ENCODE peak calls at places on chromosomes 16 and 17, in eight cellular contexts. K, T, A, I, F, H, E and R are unnamed samples.

GRCh38 chr17:1574697-1575471 is 12.3 kb upstream of the PITPNA start:
- DNase-seq in K (no peak), T (no peak), A (no peak), I (no peak), F (no peak), H (no peak), E (no peak), R (no peak)

GRCh38 chr17:64022631-64023063 is 2.2 kb upstream of the ICAM2 start:
- DNase-seq in K (peak; percentile 59), T (no peak), A (no peak), I (no peak), F (no peak), H (no peak), E (no peak), R (no peak)

GRCh38 chr17:77449908-77450741 is 309.4 kb downstream of the SEC14L1 start:
- DNase-seq in K (peak; percentile 83), T (peak; percentile 89), A (peak; percentile 44), I (peak; percentile 80), F (peak; percentile 92), H (peak; percentile 71), E (peak; percentile 65), R (no peak)

GRCh38 chr17:19762515-19762961 is 14.4 kb upstream of the ALDH3A1 start:
- DNase-seq in K (peak; percentile 85), T (peak; percentile 84), A (peak; percentile 54), I (peak; percentile 60), F (peak; percentile 51), H (peak; percentile 52), E (peak; percentile 84), R (no peak)

GRCh38 chr16:16120044-16120381 is 103.3 kb downstream of the ABCC6 start:
- DNase-seq in K (no peak), T (no peak), A (no peak), I (peak; percentile 36), F (no peak), H (no peak), E (no peak), R (no peak)

GRCh38 chr17:15236281-15237105 is 28.6 kb downstream of the PMP22 start:
- DNase-seq in K (no peak), T (no peak), A (peak; percentile 15), I (no peak), F (no peak), H (no peak), E (no peak), R (no peak)

GRCh38 chr17:12548558-12548957 is 117.1 kb upstream of the MYOCD start:
- DNase-seq in K (no peak), T (no peak), A (no peak), I (no peak), F (no peak), H (no peak), E (no peak), R (peak; percentile 9)

GRCh38 chr17:12095522-12095921 is 74.8 kb downstream of the MAP2K4 start:
- DNase-seq in K (no peak), T (no peak), A (no peak), I (no peak), F (no peak), H (no peak), E (no peak), R (no peak)

GRCh38 chr17:56939869-56940484 is 20.9 kb downstream of the COIL start:
- DNase-seq in K (no peak), T (peak; percentile 59), A (peak; percentile 45), I (no peak), F (no peak), H (peak; percentile 57), E (no peak), R (peak; percentile 64)

GRCh38 chr17:82384051-82384729 is 12.6 kb downstream of the UTS2R start:
- DNase-seq in K (no peak), T (peak; percentile 1), A (no peak), I (no peak), F (peak; percentile 54), H (no peak), E (no peak), R (no peak)

GRCh38 chr17:9244066-9245052 is 223.0 kb downstream of the NTN1 start:
- DNase-seq in K (peak; percentile 83), T (no peak), A (no peak), I (peak; percentile 59), F (no peak), H (peak; percentile 72), E (no peak), R (no peak)

GRCh38 chr17:78890111-78890897 is 12.7 kb downstream of the CEP295NL start:
- DNase-seq in K (peak; percentile 84), T (no peak), A (no peak), I (peak; percentile 75), F (no peak), H (no peak), E (no peak), R (no peak)

GRCh38 chr17:8894673-8895578 is 27.5 kb upstream of the PIK3R6 start:
- DNase-seq in K (peak; percentile 68), T (peak; percentile 75), A (peak; percentile 49), I (peak; percentile 53), F (peak; percentile 16), H (peak; percentile 69), E (peak; percentile 63), R (peak; percentile 61)

GRCh38 chr16:628321-629061 is 2.3 kb upstream of the WFIKKN1 start:
- DNase-seq in K (no peak), T (no peak), A (no peak), I (no peak), F (peak; percentile 21), H (no peak), E (no peak), R (no peak)
- H3K4me3 ChIP-seq in K (no peak overlapping the region), T (no peak overlapping the region), A (no peak overlapping the region), I (no peak overlapping the region), F (no peak overlapping the region), H (no peak overlapping the region), E (no peak overlapping the region), R (no peak overlapping the region)

GRCh38 chr17:75811174-75811573 is 26.6 kb downstream of the UNK start:
- DNase-seq in K (no peak), T (no peak), A (no peak), I (no peak), F (no peak), H (no peak), E (no peak), R (no peak)

GRCh38 chr17:75814021-75814395 is 29.4 kb downstream of the UNK start:
- DNase-seq in K (no peak), T (no peak), A (no peak), I (no peak), F (no peak), H (no peak), E (no peak), R (no peak)

GRCh38 chr17:75813081-75814020 is 28.7 kb downstream of the UNK start:
- DNase-seq in K (no peak), T (no peak), A (no peak), I (no peak), F (no peak), H (no peak), E (no peak), R (no peak)

GRCh38 chr17:75810216-75810615 is 25.6 kb downstream of the UNK start:
- DNase-seq in K (no peak), T (no peak), A (no peak), I (peak; percentile 70), F (no peak), H (no peak), E (no peak), R (no peak)

DNA sequence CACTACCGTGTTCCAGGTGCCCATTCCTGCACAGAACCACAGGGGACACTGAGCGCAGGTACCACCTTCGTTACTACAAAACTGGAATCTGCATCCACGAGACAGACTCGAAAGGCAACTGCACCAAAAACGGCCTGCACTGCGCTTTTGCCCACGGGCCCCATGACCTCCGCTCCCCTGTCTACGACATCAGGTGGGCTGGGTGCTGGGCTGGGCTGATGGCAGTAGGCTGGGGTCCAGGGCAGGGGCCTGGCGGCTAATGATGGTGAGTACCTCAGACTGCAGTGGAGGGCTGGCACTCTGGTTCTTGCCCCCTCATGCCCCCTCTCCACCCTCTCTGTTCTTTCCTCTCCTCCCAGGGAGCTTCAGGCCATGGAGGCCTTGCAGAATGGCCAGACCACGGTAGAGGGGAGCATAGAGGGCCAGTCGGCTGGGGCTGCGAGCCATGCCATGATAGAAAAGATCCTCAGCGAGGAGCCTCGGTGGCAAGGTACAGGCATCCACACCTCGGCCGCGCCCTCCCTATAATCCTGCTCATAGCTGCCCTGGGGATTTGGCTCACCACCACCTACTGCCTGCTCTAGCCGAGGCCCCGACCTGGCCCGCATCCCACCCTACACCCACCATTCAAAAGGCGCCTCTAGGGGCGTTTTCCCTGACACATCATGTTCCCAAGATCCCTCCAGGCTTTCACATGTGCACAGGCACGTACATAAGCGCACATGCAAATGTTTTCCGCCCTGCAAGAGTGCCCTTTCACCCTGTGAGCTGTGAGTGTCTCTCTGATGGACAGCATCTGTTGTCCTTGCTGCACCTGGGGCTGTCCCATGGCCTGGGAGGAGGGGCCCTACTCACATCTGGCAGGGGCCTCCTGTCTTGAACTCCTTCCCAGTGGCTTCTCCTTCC is 27.7 kb downstream of the UNK start:
- DNase-seq in K (no peak), T (no peak), A (no peak), I (no peak), F (no peak), H (no peak), E (no peak), R (no peak)
- H3K4me3 ChIP-seq in K (no peak overlapping the region), T (no peak overlapping the region), A (no peak overlapping the region), I (no peak overlapping the region), F (no peak overlapping the region), H (no peak overlapping the region), E (no peak overlapping the region), R (no peak overlapping the region)

GRCh38 chr17:43662432-43663141 is 865 bp upstream of the MEOX1 start:
- DNase-seq in K (no peak), T (no peak), A (no peak), I (no peak), F (no peak), H (no peak), E (no peak), R (no peak)
- H3K4me3 ChIP-seq in K (no peak overlapping the region), T (no peak overlapping the region), A (no peak overlapping the region), I (no peak overlapping the region), F (no peak overlapping the region), H (no peak overlapping the region), E (no peak overlapping the region), R (no peak overlapping the region)

GRCh38 chr16:1613728-1614225 is 1.6 kb downstream of the CRAMP1 start:
- DNase-seq in K (no peak), T (peak; percentile 50), A (no peak), I (peak; percentile 24), F (no peak), H (no peak), E (peak; percentile 66), R (no peak)

GRCh38 chr16:1613240-1613639 is 1.1 kb downstream of the CRAMP1 start:
- DNase-seq in K (no peak), T (peak; percentile 30), A (no peak), I (no peak), F (no peak), H (no peak), E (no peak), R (no peak)

GRCh38 chr16:1612320-1613111 is at the start of gene CRAMP1:
- DNase-seq in K (peak; percentile 67), T (peak; percentile 54), A (no peak), I (peak; percentile 13), F (peak; percentile 28), H (no peak), E (no peak), R (no peak)

GRCh38 chr16:1614226-1615102 is 2.3 kb downstream of the CRAMP1 start:
- DNase-seq in K (peak; percentile 68), T (peak; percentile 73), A (no peak), I (peak; percentile 17), F (peak; percentile 32), H (peak; percentile 37), E (peak; percentile 67), R (peak; percentile 37)

DNA sequence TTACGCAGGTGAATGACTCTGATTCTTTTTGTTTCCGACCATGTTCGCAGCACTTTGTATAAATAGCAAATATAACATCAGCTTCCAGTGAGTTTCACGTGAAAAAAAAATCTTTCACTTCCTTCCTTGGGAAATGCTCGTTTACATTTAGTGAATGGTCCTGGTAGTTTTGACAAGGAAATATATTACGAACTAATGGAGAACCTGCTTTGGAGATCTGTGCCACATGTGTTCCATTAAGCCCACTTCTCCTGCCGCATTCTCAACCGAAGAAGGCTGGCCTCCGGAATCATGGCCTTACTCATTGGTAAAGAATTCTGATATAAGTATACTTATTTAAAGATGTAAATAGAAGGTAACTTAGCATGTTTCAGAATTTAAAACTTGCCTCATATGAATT is 3.6 kb downstream of the CRAMP1 start:
- DNase-seq in K (no peak), T (no peak), A (no peak), I (no peak), F (no peak), H (no peak), E (no peak), R (no peak)
- H3K4me3 ChIP-seq in K (no peak overlapping the region), T (peak overlapping the region; percentile 93), A (peak overlapping the region; percentile 72), I (no peak overlapping the region), F (no peak overlapping the region), H (peak overlapping the region; percentile 73), E (peak overlapping the region; percentile 86), R (peak overlapping the region; percentile 98)